ENCODE peak calls at places on chromosomes 2 and 18, in eight cellular contexts. T is iris pigment epithelial cell; I is AG04449; O is stimulated activated CD4-positive, alpha-beta T cell treated with anti-CD3 and anti-CD28 coated beads, Interleukin-1b, Interleukin-23, amount 100 ng/mL, for 4 hours; C is activated CD4-positive, alpha-beta T cell treated with anti-CD3 and anti-CD28 coated beads for 24 hours; G is RCC 7860; H is BE2C; X is colonic mucosa. F is an unnamed sample.
A peak's percentile ranks its signal among the peaks of the same experiment; 100 is the strongest.

GRCh38 chr2:96730212-96730611 is 9.7 kb downstream of the LMAN2L start:
- DNase-seq in H (no peak), T (peak; percentile 79), X (no peak), O (no peak), C (no peak), G (no peak), I (no peak), F (peak; percentile 56)

GRCh38 chr2:206565666-206566065 is 76.6 kb upstream of the FAM237A start:
- DNase-seq in T (no peak), O (no peak), I (no peak), H (no peak), C (no peak), X (no peak), G (no peak), F (no peak)

GRCh38 chr2:38178556-38179419 is 102.8 kb upstream of the CYP1B1 start:
- DNase-seq in G (peak; percentile 98), O (no peak), T (peak; percentile 99), X (no peak), H (no peak), I (peak; percentile 38), C (no peak), F (peak; percentile 68)

GRCh38 chr2:120469486-120469885 is 123.5 kb downstream of the INHBB start:
- DNase-seq in G (no peak), X (no peak), T (no peak), C (no peak), O (no peak), H (no peak), I (no peak), F (no peak)

GRCh38 chr18:47709556-47709955 is 220.9 kb downstream of the SMAD2 start:
- DNase-seq in C (no peak), T (no peak), H (no peak), O (no peak), I (no peak), G (no peak), X (peak; percentile 51), F (no peak)

GRCh38 chr2:142725386-142725785 is 152.1 kb upstream of the KYNU start:
- DNase-seq in X (no peak), H (no peak), G (no peak), T (no peak), I (no peak), C (no peak), O (no peak), F (no peak)

GRCh38 chr2:170344663-170345099 is 166.7 kb downstream of the MYO3B start:
- DNase-seq in H (no peak), T (no peak), G (no peak), I (no peak), O (no peak), C (no peak), X (no peak), F (no peak)

GRCh38 chr2:181275643-181276070 is 181.5 kb upstream of the ITGA4 start:
- DNase-seq in C (no peak), G (no peak), H (no peak), O (no peak), I (no peak), X (no peak), T (no peak), F (no peak)

GRCh38 chr2:154375625-154376020 is 322.9 kb upstream of the KCNJ3 start:
- DNase-seq in T (peak; percentile 32), H (peak; percentile 6), I (no peak), G (peak; percentile 6), O (no peak), X (no peak), C (no peak), F (no peak)

GRCh38 chr2:119011162-119011909 is 69.3 kb downstream of the MARCO start:
- DNase-seq in I (no peak), H (peak; percentile 61), O (no peak), X (no peak), T (peak; percentile 39), C (no peak), G (peak; percentile 21), F (peak; percentile 5)